ENCODE peak calls at places on chromosomes 12 and 14, in ten cellular contexts. O, W, E, K, S, L, T, V, Z and Y are unnamed samples.

GRCh38 chr12:95484524-95484923 is 10.6 kb downstream of the METAP2 start:
- DNase-seq in L (no peak), E (no peak), T (no peak), O (no peak), W (no peak), V (no peak), S (peak; percentile 30), Z (no peak), K (no peak), Y (no peak)

GRCh38 chr12:132201391-132202120 is 57.3 kb downstream of the NOC4L start:
- DNase-seq in L (no peak), E (no peak), O (peak; percentile 45), V (no peak), T (no peak), K (no peak), Z (no peak), W (no peak), S (no peak), Y (no peak)

GRCh38 chr12:46472893-46473633 is 100.5 kb upstream of the SLC38A2 start:
- DNase-seq in O (no peak), L (no peak), E (no peak), Z (no peak), T (no peak), V (no peak), S (peak; percentile 60), W (peak; percentile 44), K (no peak), Y (peak; percentile 44)

GRCh38 chr14:20564501-20564997 is 3.7 kb upstream of the RNASE9 start:
- DNase-seq in Z (no peak), W (no peak), K (no peak), T (no peak), S (no peak), O (no peak), E (no peak), L (no peak), V (no peak), Y (no peak)

GRCh38 chr14:56160058-56160457 is 41.8 kb downstream of the PELI2 start:
- DNase-seq in V (no peak), K (no peak), O (no peak), S (no peak), T (no peak), Z (no peak), E (no peak), L (no peak), W (no peak), Y (no peak)

GRCh38 chr12:68975811-68976210 is 42.8 kb upstream of the CPM start:
- DNase-seq in S (no peak), W (no peak), E (no peak), K (no peak), Z (no peak), O (no peak), T (no peak), L (no peak), V (no peak), Y (no peak)

GRCh38 chr12:59600174-59600573 is 4.3 kb downstream of the SLC16A7 start:
- DNase-seq in S (no peak), W (no peak), O (no peak), T (no peak), L (no peak), K (no peak), V (peak; percentile 15), Z (no peak), E (no peak), Y (no peak)

GRCh38 chr12:108922918-108923317 is 43.0 kb downstream of the DAO start:
- DNase-seq in S (no peak), O (no peak), L (no peak), K (no peak), E (no peak), W (no peak), Z (no peak), V (no peak), T (no peak), Y (no peak)

GRCh38 chr12:96198970-96199369 is 4.8 kb downstream of the ELK3 start:
- DNase-seq in O (no peak), L (no peak), E (no peak), W (no peak), T (no peak), Z (no peak), S (peak; percentile 93), V (peak; percentile 89), K (no peak), Y (peak; percentile 93)

GRCh38 chr12:105744659-105745058 is 394.1 kb downstream of the NUAK1 start:
- DNase-seq in K (no peak), E (no peak), V (no peak), L (no peak), Z (no peak), O (no peak), T (no peak), S (no peak), W (no peak), Y (no peak)

GRCh38 chr12:101173197-101173749 is 36.8 kb downstream of the SLC5A8 start:
- DNase-seq in T (no peak), L (no peak), O (no peak), E (no peak), S (no peak), V (no peak), K (no peak), W (no peak), Z (no peak), Y (no peak)

GRCh38 chr14:102924632-102925588 is 2.4 kb downstream of the AMN start:
- DNase-seq in V (no peak), E (no peak), Z (no peak), T (no peak), K (no peak), W (no peak), O (peak; percentile 40), S (no peak), L (no peak), Y (no peak)

GRCh38 chr14:77988096-77988870 is 181.9 kb upstream of the NRXN3 start:
- DNase-seq in L (no peak), W (no peak), O (no peak), Z (no peak), K (no peak), S (no peak), T (no peak), V (no peak), E (no peak), Y (no peak)

GRCh38 chr12:18277196-18277595 is 15.9 kb downstream of the PIK3C2G start:
- DNase-seq in V (no peak), E (no peak), O (no peak), W (no peak), T (no peak), K (no peak), S (no peak), Z (no peak), L (no peak), Y (no peak)

GRCh38 chr14:104989951-104990303 is 4.3 kb downstream of the CLBA1 start:
- DNase-seq in S (no peak), T (no peak), E (no peak), V (no peak), K (no peak), L (no peak), O (no peak), Z (no peak), W (no peak), Y (no peak)

GRCh38 chr14:77508249-77508648 is 9.6 kb upstream of the ISM2 start:
- DNase-seq in W (peak; percentile 44), K (no peak), O (no peak), V (peak; percentile 47), T (no peak), E (no peak), S (peak; percentile 22), L (no peak), Z (no peak), Y (peak; percentile 87)

GRCh38 chr12:90017316-90017715 is 308.7 kb upstream of the ATP2B1 start:
- DNase-seq in L (no peak), T (no peak), Z (no peak), E (no peak), W (no peak), K (no peak), S (no peak), V (no peak), O (no peak), Y (no peak)

DNA sequence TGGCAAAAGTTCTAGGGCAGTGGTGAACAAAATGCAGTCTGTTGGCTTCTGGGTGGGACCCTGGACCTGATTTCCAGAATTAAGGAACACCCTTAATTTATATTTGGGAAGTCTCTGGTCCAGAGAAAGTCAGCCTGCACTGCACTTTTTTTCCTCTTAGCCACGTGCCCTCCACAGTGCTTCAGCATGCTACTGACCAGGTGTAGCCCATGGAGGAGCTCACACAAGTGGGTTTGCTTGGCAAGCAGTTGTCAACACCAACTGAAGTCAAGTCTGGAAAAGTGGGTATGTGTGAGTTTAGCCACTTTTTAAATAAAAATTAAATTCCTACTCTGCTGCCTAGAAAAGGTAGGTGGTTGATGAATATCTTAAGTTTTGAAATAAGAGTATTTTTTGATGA is 111.3 kb downstream of the DAAM1 start:
- DNase-seq in S (no peak), L (no peak), K (no peak), V (no peak), W (no peak), T (no peak), E (no peak), O (no peak), Z (no peak), Y (no peak)
- H3K4me3 ChIP-seq in S (no peak overlapping the region), L (no peak overlapping the region), K (no peak overlapping the region), V (no peak overlapping the region), W (no peak overlapping the region), T (no peak overlapping the region), E (no peak overlapping the region), O (no peak overlapping the region), Z (no peak overlapping the region), Y (no peak overlapping the region)

GRCh38 chr14:72781476-72782181 is 112.3 kb downstream of the DPF3 start:
- DNase-seq in L (no peak), O (no peak), E (no peak), T (no peak), K (no peak), V (peak; percentile 61), W (no peak), S (peak; percentile 81), Z (no peak), Y (no peak)
- H3K4me3 ChIP-seq in L (no peak overlapping the region), O (no peak overlapping the region), E (no peak overlapping the region), T (no peak overlapping the region), K (no peak overlapping the region), V (no peak overlapping the region), W (no peak overlapping the region), S (no peak overlapping the region), Z (no peak overlapping the region), Y (no peak overlapping the region)

DNA sequence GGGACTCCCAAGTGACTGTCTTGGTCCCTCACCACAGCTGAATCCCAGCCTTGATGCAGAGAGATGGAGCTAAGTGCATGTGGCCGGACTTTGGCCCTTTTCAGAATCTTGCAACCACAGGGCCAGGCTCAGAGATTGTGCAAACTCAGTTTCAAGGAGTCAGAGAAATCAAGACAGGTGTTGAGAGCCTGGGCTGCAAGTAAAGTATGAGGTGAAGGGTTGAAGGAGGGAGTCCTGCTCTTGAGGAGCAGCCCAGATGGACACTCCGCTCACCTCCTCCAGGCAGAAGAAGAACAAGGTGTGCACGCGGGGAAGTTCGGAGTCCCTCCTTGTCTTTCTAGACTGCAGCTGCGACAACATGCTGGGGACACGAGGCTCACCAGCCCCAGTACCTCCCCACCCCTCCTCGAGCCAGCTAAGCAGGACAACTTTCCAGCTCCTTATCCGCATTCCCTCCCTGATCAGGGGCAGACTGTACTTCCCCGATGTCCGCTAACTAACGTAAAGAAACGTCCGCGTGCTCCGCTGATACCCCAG is 6.4 kb upstream of the BMP4 start:
- DNase-seq in L (no peak), K (no peak), S (no peak), W (no peak), V (no peak), T (no peak), O (no peak), Z (no peak), E (no peak), Y (no peak)
- H3K4me3 ChIP-seq in L (no peak overlapping the region), K (peak overlapping the region; percentile 37), S (peak overlapping the region; percentile 35), W (peak overlapping the region; percentile 44), V (no peak overlapping the region), T (peak overlapping the region; percentile 19), O (peak overlapping the region; percentile 51), Z (no peak overlapping the region), E (no peak overlapping the region), Y (no peak overlapping the region)

GRCh38 chr14:63896278-63896720 is 43.5 kb downstream of the SYNE2 start:
- DNase-seq in O (no peak), Z (no peak), T (peak; percentile 75), L (no peak), E (peak; percentile 24), S (peak; percentile 95), W (peak; percentile 64), K (peak; percentile 29), V (peak; percentile 88), Y (peak; percentile 86)
- H3K4me3 ChIP-seq in O (no peak overlapping the region), Z (no peak overlapping the region), T (no peak overlapping the region), L (no peak overlapping the region), E (no peak overlapping the region), S (no peak overlapping the region), W (no peak overlapping the region), K (no peak overlapping the region), V (no peak overlapping the region), Y (no peak overlapping the region)